ENCODE peak calls at places on chromosomes 13 and 19, in seven cellular contexts. M is GOT3; F is COR-L47; T is sigmoid colon; R is CD8-positive, alpha-beta T cell; E is HT-29; G is astrocyte of the spinal cord. D is an unnamed sample.

GRCh38 chr19:6023085-6023682 is 45.2 kb upstream of the RANBP3 start:
- DNase-seq in M (no peak), F (no peak), T (peak; percentile 61), R (no peak), E (no peak), G (peak; percentile 36), D (no peak)

GRCh38 chr13:109123971-109124370 is 494.6 kb downstream of the MYO16 start:
- DNase-seq in M (no peak), F (no peak), T (no peak), R (no peak), E (no peak), G (no peak), D (peak; percentile 5)

GRCh38 chr19:40239415-40240226 is 13.1 kb upstream of the CCNP start:
- DNase-seq in M (no peak), F (no peak), T (no peak), R (no peak), E (no peak), G (no peak), D (no peak)

GRCh38 chr13:52118595-52118994 is 10.3 kb downstream of the NEK5 start:
- DNase-seq in M (no peak), F (no peak), T (no peak), R (no peak), E (no peak), G (no peak), D (no peak)

GRCh38 chr19:1247747-1248453 is 483 bp upstream of the MIDN start:
- DNase-seq in M (no peak), F (no peak), T (peak; percentile 91), R (peak; percentile 79), E (peak; percentile 52), G (peak; percentile 71), D (no peak)

GRCh38 chr19:55486971-55487883 is 1.0 kb upstream of the SSC5D start:
- DNase-seq in M (peak; percentile 64), F (no peak), T (peak; percentile 93), R (no peak), E (peak; percentile 52), G (peak; percentile 96), D (peak; percentile 32)

GRCh38 chr13:44103721-44104490 is 224.2 kb downstream of the LACC1 start:
- DNase-seq in M (no peak), F (peak; percentile 2), T (no peak), R (no peak), E (no peak), G (no peak), D (no peak)

GRCh38 chr19:5600797-5601196 is 21.8 kb downstream of the SAFB2 start:
- DNase-seq in M (no peak), F (no peak), T (no peak), R (no peak), E (no peak), G (no peak), D (no peak)

GRCh38 chr19:51788029-51788428 is 6.9 kb upstream of the FPR3 start:
- DNase-seq in M (no peak), F (no peak), T (no peak), R (no peak), E (no peak), G (no peak), D (no peak)

GRCh38 chr13:83007226-83007625 is 875.0 kb downstream of the SLITRK1 start:
- DNase-seq in M (no peak), F (no peak), T (no peak), R (no peak), E (no peak), G (no peak), D (peak; percentile 63)

GRCh38 chr19:30674656-30675055 is 302.5 kb downstream of the ZNF536 start:
- DNase-seq in M (no peak), F (no peak), T (no peak), R (no peak), E (no peak), G (no peak), D (no peak)

GRCh38 chr19:32708457-32708856 is 11.1 kb upstream of the TDRD12 start:
- DNase-seq in M (no peak), F (no peak), T (no peak), R (no peak), E (no peak), G (no peak), D (no peak)

GRCh38 chr19:8020681-8021080 is 15.2 kb upstream of the ELAVL1 start:
- DNase-seq in M (no peak), F (no peak), T (no peak), R (no peak), E (no peak), G (no peak), D (no peak)

GRCh38 chr19:46674416-46675178 is 13.6 kb upstream of the DACT3 start:
- DNase-seq in M (no peak), F (no peak), T (no peak), R (no peak), E (peak; percentile 58), G (no peak), D (no peak)

GRCh38 chr19:18194208-18194530 is 1.2 kb downstream of the MPV17L2 start:
- DNase-seq in M (no peak), F (no peak), T (no peak), R (no peak), E (no peak), G (no peak), D (no peak)

GRCh38 chr19:58558066-58558622 is at the start of gene UBE2M:
- DNase-seq in M (no peak), F (no peak), T (peak; percentile 82), R (no peak), E (no peak), G (peak; percentile 35), D (no peak)

GRCh38 chr13:101691326-101691725 is 238.9 kb downstream of the ITGBL1 start:
- DNase-seq in M (no peak), F (peak; percentile 68), T (no peak), R (no peak), E (no peak), G (no peak), D (no peak)

D was measured in Kasumi-1.